ENCODE peak calls at places on chromosome 13, in seven cellular contexts. W is OCI-LY7, S is HAP-1, T is cerebellar nuclear complex, B is T-helper 2 cell, J is left ventricle myocardium inferior, D is pancreas. C is an unnamed sample.

GRCh38 chr13:109381546-109382180 is 404.7 kb downstream of the IRS2 start:
- DNase-seq in W (no peak), S (no peak), T (no peak), B (no peak), J (no peak), D (no peak), C (no peak)

GRCh38 chr13:37868691-37869505 is 674 bp downstream of the TRPC4 start:
- DNase-seq in W (no peak), S (peak), T (no peak), B (no peak), J (no peak), D (no peak), C (no peak)

GRCh38 chr13:27450921-27451461 is 627 bp upstream of the MTIF3 start:
- DNase-seq in W (peak), S (peak), T (no peak), B (no peak), J (peak), D (peak), C (peak)

GRCh38 chr13:100573121-100573520 is 15.5 kb downstream of the GGACT start:
- DNase-seq in W (peak), S (peak), T (no peak), B (peak), J (peak), D (peak), C (peak)

GRCh38 chr13:54184576-54184975 is 1156.0 kb downstream of the OLFM4 start:
- DNase-seq in W (no peak), S (no peak), T (no peak), B (no peak), J (no peak), D (no peak), C (no peak)

GRCh38 chr13:23254506-23254905 is 73.7 kb downstream of the SGCG start:
- DNase-seq in W (no peak), S (no peak), T (no peak), B (no peak), J (no peak), D (no peak), C (no peak)

GRCh38 chr13:30375436-30375835 is 46.9 kb upstream of the UBE2L5 start:
- DNase-seq in W (peak), S (no peak), T (no peak), B (no peak), J (no peak), D (no peak), C (no peak)

GRCh38 chr13:107121793-107122192 is 553.9 kb upstream of the ARGLU1 start:
- DNase-seq in W (no peak), S (no peak), T (no peak), B (no peak), J (no peak), D (no peak), C (no peak)

GRCh38 chr13:28854657-28855056 is 34.5 kb downstream of the MTUS2 start:
- DNase-seq in W (no peak), S (no peak), T (no peak), B (no peak), J (no peak), D (no peak), C (no peak)

GRCh38 chr13:77565635-77566034 is 30.1 kb downstream of the SCEL start:
- DNase-seq in W (peak), S (no peak), T (no peak), B (no peak), J (no peak), D (no peak), C (no peak)

GRCh38 chr13:94323746-94324408 is 155.6 kb downstream of the DCT start:
- DNase-seq in W (peak), S (no peak), T (no peak), B (no peak), J (no peak), D (no peak), C (peak)